ENCODE peak calls at places on chromosomes 1 and 21, in ten cellular contexts. J, E, N, H, Y, S, G, O, C and W are unnamed samples.

GRCh38 chr1:202664083-202664482 is 46.2 kb downstream of the SYT2 start:
- DNase-seq in J (no peak), E (no peak), N (no peak), H (no peak), Y (no peak), S (no peak), G (no peak), O (no peak), C (no peak), W (no peak)

GRCh38 chr1:41414291-41414690 is 53.1 kb downstream of the FOXO6 start:
- DNase-seq in J (no peak), E (no peak), N (no peak), H (no peak), Y (no peak), S (no peak), G (no peak), O (no peak), C (no peak), W (no peak)

GRCh38 chr1:190168893-190169292 is 308.8 kb downstream of the BRINP3 start:
- DNase-seq in J (no peak), E (no peak), N (no peak), H (no peak), Y (no peak), S (no peak), G (no peak), O (no peak), C (no peak), W (no peak)

GRCh38 chr1:167775178-167775577 is 53.4 kb downstream of the MPZL1 start:
- DNase-seq in J (no peak), E (no peak), N (no peak), H (no peak), Y (no peak), S (no peak), G (no peak), O (no peak), C (no peak), W (no peak)

GRCh38 chr1:47438321-47439150 is 692 bp downstream of the FOXD2 start:
- DNase-seq in J (peak; percentile 14), E (no peak), N (peak; percentile 55), H (no peak), Y (no peak), S (no peak), G (no peak), O (peak; percentile 26), C (no peak), W (no peak)

GRCh38 chr1:20147846-20148570 is 8.9 kb downstream of the PLA2G2F start:
- DNase-seq in J (no peak), E (no peak), N (no peak), H (peak; percentile 63), Y (no peak), S (no peak), G (no peak), O (no peak), C (no peak), W (no peak)

GRCh38 chr21:44485254-44485793 is 30.0 kb downstream of the LRRC3 start:
- DNase-seq in J (no peak), E (no peak), N (peak; percentile 69), H (no peak), Y (peak; percentile 34), S (no peak), G (no peak), O (no peak), C (no peak), W (peak; percentile 63)

GRCh38 chr1:165598676-165599059 is 32.4 kb upstream of the MGST3 start:
- DNase-seq in J (no peak), E (no peak), N (no peak), H (no peak), Y (no peak), S (no peak), G (no peak), O (no peak), C (no peak), W (no peak)

GRCh38 chr1:110879758-110880606 is 7.0 kb downstream of the CD53 start:
- DNase-seq in J (no peak), E (no peak), N (peak; percentile 92), H (no peak), Y (no peak), S (no peak), G (no peak), O (no peak), C (no peak), W (peak; percentile 63)

GRCh38 chr1:28193701-28194161 is 17.2 kb upstream of the PTAFR start:
- DNase-seq in J (no peak), E (no peak), N (no peak), H (no peak), Y (no peak), S (no peak), G (no peak), O (no peak), C (no peak), W (no peak)

GRCh38 chr1:226523646-226524406 is 24.7 kb upstream of the STUM start:
- DNase-seq in J (no peak), E (no peak), N (no peak), H (no peak), Y (no peak), S (no peak), G (no peak), O (no peak), C (no peak), W (no peak)

GRCh38 chr1:65441464-65441863 is 21.0 kb downstream of the LEPR start:
- DNase-seq in J (no peak), E (no peak), N (no peak), H (no peak), Y (no peak), S (no peak), G (no peak), O (no peak), C (no peak), W (no peak)

GRCh38 chr21:32807717-32808380 is 36.3 kb upstream of the PAXBP1 start:
- DNase-seq in J (no peak), E (no peak), N (no peak), H (no peak), Y (no peak), S (no peak), G (peak; percentile 33), O (no peak), C (no peak), W (no peak)

GRCh38 chr1:112397051-112397471 is 1.0 kb downstream of the CTTNBP2NL start:
- DNase-seq in J (no peak), E (no peak), N (no peak), H (no peak), Y (no peak), S (no peak), G (no peak), O (no peak), C (no peak), W (no peak)
- H3K4me3 ChIP-seq in J (peak overlapping the region; percentile 74), E (peak overlapping the region; percentile 87), N (peak overlapping the region; percentile 87), H (peak overlapping the region; percentile 93), Y (peak overlapping the region; percentile 78), S (peak overlapping the region; percentile 93), G (peak overlapping the region; percentile 98), O (peak overlapping the region; percentile 91), C (peak overlapping the region; percentile 98), W (peak overlapping the region; percentile 94)

DNA sequence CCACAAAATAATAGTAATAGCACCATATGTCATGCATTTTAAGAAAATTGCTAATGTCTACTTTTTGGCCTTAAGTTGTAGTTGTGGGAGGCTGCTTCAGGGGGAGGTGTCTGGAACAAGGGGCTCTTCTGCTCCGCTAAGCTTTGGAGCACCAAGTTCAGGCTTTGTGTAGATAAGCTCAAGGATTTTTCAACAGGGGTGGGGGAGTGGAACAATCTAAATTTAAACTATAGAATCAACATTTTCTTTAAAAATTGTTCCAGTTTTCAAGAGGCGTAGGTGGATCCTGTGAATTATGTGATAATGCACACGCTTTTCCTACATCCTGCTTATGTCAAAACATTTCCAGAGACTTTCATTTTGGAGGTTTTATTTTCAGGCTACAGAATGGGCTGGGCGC is 9.8 kb downstream of the ATP1A1 start:
- DNase-seq in J (no peak), E (no peak), N (no peak), H (no peak), Y (no peak), S (no peak), G (no peak), O (no peak), C (no peak), W (no peak)
- H3K4me3 ChIP-seq in J (no peak overlapping the region), E (no peak overlapping the region), N (peak overlapping the region; percentile 20), H (no peak overlapping the region), Y (peak overlapping the region; percentile 3), S (no peak overlapping the region), G (no peak overlapping the region), O (peak overlapping the region; percentile 20), C (no peak overlapping the region), W (no peak overlapping the region)

GRCh38 chr1:180158149-180159147 is 3.8 kb downstream of the QSOX1 start:
- DNase-seq in J (no peak), E (no peak), N (no peak), H (no peak), Y (no peak), S (no peak), G (no peak), O (no peak), C (no peak), W (no peak)
- H3K4me3 ChIP-seq in J (no peak overlapping the region), E (no peak overlapping the region), N (no peak overlapping the region), H (no peak overlapping the region), Y (no peak overlapping the region), S (no peak overlapping the region), G (no peak overlapping the region), O (no peak overlapping the region), C (no peak overlapping the region), W (no peak overlapping the region)

DNA sequence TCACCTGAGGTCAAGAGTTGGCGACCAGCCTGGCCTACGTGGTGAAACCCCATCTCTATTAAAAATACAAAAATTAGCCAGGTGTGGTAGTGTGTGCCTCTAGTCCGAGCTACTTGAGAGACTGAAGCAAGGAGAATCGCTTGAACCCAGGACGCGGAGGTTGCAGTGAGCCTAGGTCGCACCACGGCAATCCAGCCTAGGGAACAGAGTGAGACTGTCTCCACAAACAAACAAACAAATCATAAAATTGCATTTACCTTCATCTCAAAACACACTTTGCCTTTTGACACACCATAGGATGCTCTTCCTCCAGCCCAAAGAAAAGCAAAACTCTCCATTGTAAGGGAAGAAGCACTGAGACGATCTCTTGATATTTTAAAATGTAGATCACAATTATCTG is 4.3 kb downstream of the HNRNPU start:
- DNase-seq in J (no peak), E (no peak), N (no peak), H (no peak), Y (no peak), S (no peak), G (no peak), O (no peak), C (no peak), W (no peak)
- H3K4me3 ChIP-seq in J (no peak overlapping the region), E (no peak overlapping the region), N (peak overlapping the region; percentile 99), H (no peak overlapping the region), Y (no peak overlapping the region), S (no peak overlapping the region), G (peak overlapping the region; percentile 6), O (peak overlapping the region; percentile 99), C (peak overlapping the region; percentile 97), W (no peak overlapping the region)